ENCODE peak calls at places on chromosome 4, in ten cellular contexts. E is spleen; P is LoVo; X is HT1080; F is substantia nigra; L is bronchial epithelial cell; O is fibroblast of lung; H is stimulated activated CD8-positive, alpha-beta memory T cell treated with anti-CD3 and anti-CD28 coated beads, Interleukin-2, amount 100 ng/mL, for 1 hour; A is activated naive CD8-positive, alpha-beta T cell treated with anti-CD3 and anti-CD28 coated beads for 36 hours; Z is foreskin melanocyte. C is an unnamed sample.

GRCh38 chr4:93168053-93168452 is 660.5 kb upstream of the ATOH1 start:
- DNase-seq in X (no peak), A (no peak), Z (no peak), L (no peak), O (no peak), E (no peak), P (no peak), F (no peak), H (no peak), C (no peak)

GRCh38 chr4:54498661-54499111 is 159.1 kb upstream of the KIT start:
- DNase-seq in F (no peak), O (peak), L (peak), Z (peak), X (peak), H (no peak), P (peak), E (no peak), A (no peak), C (peak)

GRCh38 chr4:185566425-185566824 is 31.1 kb upstream of the PDLIM3 start:
- DNase-seq in E (no peak), F (no peak), Z (peak), H (no peak), A (no peak), X (no peak), O (no peak), P (no peak), L (no peak), C (peak)

GRCh38 chr4:99811850-99812249 is 4.8 kb upstream of the DAPP1 start:
- DNase-seq in X (peak), Z (peak), L (peak), E (no peak), H (peak), P (no peak), O (peak), A (no peak), F (no peak), C (peak)

GRCh38 chr4:46250997-46251396 is 127.1 kb upstream of the GABRG1 start:
- DNase-seq in P (no peak), Z (no peak), X (no peak), L (no peak), A (no peak), H (no peak), F (no peak), E (no peak), O (no peak), C (no peak)

GRCh38 chr4:107951551-107951950 is 20.2 kb downstream of the CYP2U1 start:
- DNase-seq in Z (no peak), H (no peak), E (no peak), F (no peak), X (peak), O (peak), A (no peak), P (no peak), L (peak), C (peak)

GRCh38 chr4:33998204-33998603 is 2246.1 kb downstream of the ARAP2 start:
- DNase-seq in O (peak), F (no peak), L (peak), P (no peak), Z (no peak), H (no peak), A (no peak), X (no peak), E (no peak), C (no peak)

GRCh38 chr4:152290522-152290921 is 245.4 kb downstream of the FBXW7 start:
- DNase-seq in O (no peak), P (no peak), X (no peak), F (no peak), A (no peak), Z (no peak), E (no peak), H (no peak), L (peak), C (no peak)

GRCh38 chr4:146222313-146222712 is 8.0 kb downstream of the REELD1 start:
- DNase-seq in A (no peak), Z (no peak), H (no peak), F (no peak), L (peak), P (peak), O (peak), X (peak), E (no peak), C (peak)

GRCh38 chr4:159401791-159402380 is 299.0 kb downstream of the RAPGEF2 start:
- DNase-seq in H (no peak), Z (no peak), E (no peak), X (peak), P (peak), A (no peak), F (no peak), O (peak), L (peak), C (peak)

GRCh38 chr4:97330915-97331314 is 812.4 kb downstream of the STPG2 start:
- DNase-seq in F (no peak), O (no peak), E (no peak), H (no peak), P (no peak), L (no peak), Z (no peak), A (no peak), X (no peak), C (no peak)

C was measured in cardiac fibroblast.